ENCODE peak calls at places on chromosomes 7 and 10, in four cellular contexts. One of them, this sample, is unnamed.

GRCh38 chr7:106840342-106840741 is 24.7 kb upstream of the PIK3CG start:
- DNase-seq in HepG2: no peak
- DNase-seq in GM12878: no peak
- DNase-seq in SK-N-SH: no peak
- DNase-seq in this sample: no peak

GRCh38 chr10:114905450-114905849 is 32.5 kb upstream of the TRUB1 start:
- DNase-seq in SK-N-SH: no peak
- DNase-seq in HepG2: peak
- DNase-seq in GM12878: no peak
- DNase-seq in this sample: peak

GRCh38 chr10:90424730-90425129 is 433.1 kb downstream of the HTR7 start:
- DNase-seq in GM12878: no peak
- DNase-seq in HepG2: no peak
- DNase-seq in SK-N-SH: no peak
- DNase-seq in this sample: no peak

GRCh38 chr7:148255333-148255732 is 335.2 kb upstream of the C7orf33 start:
- DNase-seq in GM12878: no peak
- DNase-seq in HepG2: no peak
- DNase-seq in SK-N-SH: no peak
- DNase-seq in this sample: no peak

GRCh38 chr10:104906112-104906511 is 265.0 kb downstream of the SORCS3 start:
- DNase-seq in SK-N-SH: no peak
- DNase-seq in GM12878: no peak
- DNase-seq in HepG2: no peak
- DNase-seq in this sample: peak

GRCh38 chr10:117461766-117462423 is 80.7 kb upstream of the EMX2 start:
- DNase-seq in HepG2: no peak
- DNase-seq in GM12878: no peak
- DNase-seq in SK-N-SH: no peak
- DNase-seq in this sample: peak

GRCh38 chr7:108016841-108017775 is 14.1 kb upstream of the LAMB1 start:
- DNase-seq in HepG2: peak
- DNase-seq in GM12878: no peak
- DNase-seq in SK-N-SH: peak
- DNase-seq in this sample: peak

GRCh38 chr7:50362712-50363282 is 58.3 kb downstream of the IKZF1 start:
- DNase-seq in GM12878: no peak
- DNase-seq in HepG2: no peak
- DNase-seq in SK-N-SH: no peak
- DNase-seq in this sample: no peak

GRCh38 chr7:29639887-29640600 is 76.4 kb downstream of the PRR15 start:
- DNase-seq in GM12878: no peak
- DNase-seq in SK-N-SH: no peak
- DNase-seq in HepG2: no peak
- DNase-seq in this sample: no peak

GRCh38 chr7:1520574-1521234 is 9.8 kb upstream of the MAFK start:
- DNase-seq in HepG2: peak
- DNase-seq in SK-N-SH: no peak
- DNase-seq in GM12878: no peak
- DNase-seq in this sample: peak

GRCh38 chr10:4939224-4940072 is 23.8 kb upstream of the AKR1C1 start:
- DNase-seq in HepG2: peak
- DNase-seq in SK-N-SH: no peak
- DNase-seq in GM12878: no peak
- DNase-seq in this sample: peak

GRCh38 chr10:44857363-44858016 is 53.6 kb upstream of the TMEM72 start:
- DNase-seq in HepG2: peak
- DNase-seq in GM12878: no peak
- DNase-seq in SK-N-SH: peak
- DNase-seq in this sample: peak

GRCh38 chr7:154953006-154953684 is 49.8 kb downstream of the PAXIP1 start:
- DNase-seq in HepG2: peak
- DNase-seq in GM12878: no peak
- DNase-seq in SK-N-SH: peak
- DNase-seq in this sample: peak

GRCh38 chr7:30247546-30248386 is 36.6 kb upstream of the ZNRF2 start:
- DNase-seq in HepG2: no peak
- DNase-seq in SK-N-SH: no peak
- DNase-seq in GM12878: no peak
- DNase-seq in this sample: no peak

GRCh38 chr7:142168746-142169145 is 57.2 kb downstream of the MGAM2 start:
- DNase-seq in SK-N-SH: no peak
- DNase-seq in GM12878: no peak
- DNase-seq in HepG2: no peak
- DNase-seq in this sample: no peak

GRCh38 chr7:368651-369475 is 78.9 kb downstream of the FOXL3 start:
- DNase-seq in HepG2: no peak
- DNase-seq in SK-N-SH: no peak
- DNase-seq in GM12878: no peak
- DNase-seq in this sample: no peak

GRCh38 chr7:21543528-21544302 is 876 bp downstream of the DNAH11 start:
- DNase-seq in HepG2: no peak
- DNase-seq in SK-N-SH: peak
- DNase-seq in GM12878: no peak
- DNase-seq in this sample: no peak

GRCh38 chr7:125780153-125780552 is 850.5 kb upstream of the POT1 start:
- DNase-seq in SK-N-SH: no peak
- DNase-seq in HepG2: no peak
- DNase-seq in GM12878: no peak
- DNase-seq in this sample: no peak

GRCh38 chr7:100065452-100066186 is 15.9 kb downstream of the ZNF3 start:
- DNase-seq in SK-N-SH: peak
- DNase-seq in HepG2: no peak
- DNase-seq in GM12878: no peak
- DNase-seq in this sample: no peak

GRCh38 chr10:11742779-11743298 is 657 bp downstream of the ECHDC3 start:
- DNase-seq in SK-N-SH: no peak
- DNase-seq in GM12878: no peak
- DNase-seq in HepG2: no peak
- DNase-seq in this sample: no peak

GRCh38 chr7:958221-959200 is 4.0 kb upstream of the ADAP1 start:
- DNase-seq in SK-N-SH: peak
- DNase-seq in HepG2: no peak
- DNase-seq in GM12878: no peak
- DNase-seq in this sample: no peak

GRCh38 chr7:117038408-117038807 is 85.1 kb downstream of the ST7 start:
- DNase-seq in SK-N-SH: no peak
- DNase-seq in HepG2: no peak
- DNase-seq in GM12878: no peak
- DNase-seq in this sample: no peak
- TF ChIP-seq PBX3 in SK-N-SH: no peak
- TF ChIP-seq PBX3 in HepG2: no peak
- TF ChIP-seq PBX3 in GM12878: no peak
- TF ChIP-seq PBX3 in this sample: no peak

DNA sequence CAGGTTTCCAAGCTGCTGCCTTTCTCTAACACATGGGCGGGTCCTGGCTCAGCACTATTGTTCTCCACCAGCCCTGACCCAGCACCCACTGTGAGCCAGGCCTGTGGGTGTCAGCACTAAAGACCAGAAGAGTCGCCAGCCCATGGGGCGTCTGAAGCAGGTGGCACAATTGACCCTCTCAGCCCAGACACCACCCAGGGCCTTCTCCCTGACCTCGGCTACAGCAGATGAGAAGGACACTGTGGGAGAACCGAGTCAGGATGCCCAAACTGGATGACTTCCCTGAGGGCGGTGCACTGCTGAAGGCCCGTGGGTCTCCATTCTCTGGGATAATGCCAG is 97.0 kb downstream of the MKI67 start:
- DNase-seq in SK-N-SH: no peak
- DNase-seq in HepG2: no peak
- DNase-seq in GM12878: no peak
- DNase-seq in this sample: no peak
- TF ChIP-seq CHD2 in SK-N-SH: no peak
- TF ChIP-seq CHD2 in HepG2: no peak
- TF ChIP-seq CHD2 in GM12878: no peak
- TF ChIP-seq CHD2 in this sample: no peak

GRCh38 chr7:43625453-43625852 is 42.5 kb downstream of the STK17A start:
- DNase-seq in GM12878: no peak
- DNase-seq in HepG2: no peak
- DNase-seq in SK-N-SH: no peak
- DNase-seq in this sample: no peak
- TF ChIP-seq PBX3 in GM12878: no peak
- TF ChIP-seq PBX3 in HepG2: no peak
- TF ChIP-seq PBX3 in SK-N-SH: no peak
- TF ChIP-seq PBX3 in this sample: no peak

GRCh38 chr10:91632671-91633550 is at the start of gene PPP1R3C:
- DNase-seq in GM12878: no peak
- DNase-seq in SK-N-SH: peak
- DNase-seq in HepG2: peak
- DNase-seq in this sample: peak

GRCh38 chr10:91634246-91634645 is 1.4 kb upstream of the PPP1R3C start:
- DNase-seq in GM12878: no peak
- DNase-seq in HepG2: no peak
- DNase-seq in SK-N-SH: no peak
- DNase-seq in this sample: no peak

GRCh38 chr10:91636892-91637291 is 4.0 kb upstream of the PPP1R3C start:
- DNase-seq in SK-N-SH: no peak
- DNase-seq in GM12878: no peak
- DNase-seq in HepG2: no peak
- DNase-seq in this sample: no peak

GRCh38 chr10:91634898-91635297 is 2.0 kb upstream of the PPP1R3C start:
- DNase-seq in SK-N-SH: no peak
- DNase-seq in HepG2: no peak
- DNase-seq in GM12878: no peak
- DNase-seq in this sample: no peak

GRCh38 chr10:91635401-91636400 is 2.8 kb upstream of the PPP1R3C start:
- DNase-seq in HepG2: peak
- DNase-seq in SK-N-SH: peak
- DNase-seq in GM12878: no peak
- DNase-seq in this sample: peak
- TF ChIP-seq CHD2 in HepG2: no peak
- TF ChIP-seq CHD2 in SK-N-SH: no peak
- TF ChIP-seq CHD2 in GM12878: no peak
- TF ChIP-seq CHD2 in this sample: no peak

GRCh38 chr7:87567052-87567451 is 33.6 kb downstream of the ABCB1 start:
- DNase-seq in GM12878: no peak
- DNase-seq in SK-N-SH: no peak
- DNase-seq in HepG2: no peak
- DNase-seq in this sample: no peak

GRCh38 chr7:87561702-87562101 is 39.0 kb downstream of the ABCB1 start:
- DNase-seq in HepG2: no peak
- DNase-seq in SK-N-SH: no peak
- DNase-seq in GM12878: no peak
- DNase-seq in this sample: no peak

GRCh38 chr7:87564290-87564963 is 36.3 kb downstream of the ABCB1 start:
- DNase-seq in SK-N-SH: peak
- DNase-seq in HepG2: peak
- DNase-seq in GM12878: no peak
- DNase-seq in this sample: peak

GRCh38 chr7:87566311-87566710 is 34.4 kb downstream of the ABCB1 start:
- DNase-seq in SK-N-SH: no peak
- DNase-seq in HepG2: no peak
- DNase-seq in GM12878: no peak
- DNase-seq in this sample: no peak

DNA sequence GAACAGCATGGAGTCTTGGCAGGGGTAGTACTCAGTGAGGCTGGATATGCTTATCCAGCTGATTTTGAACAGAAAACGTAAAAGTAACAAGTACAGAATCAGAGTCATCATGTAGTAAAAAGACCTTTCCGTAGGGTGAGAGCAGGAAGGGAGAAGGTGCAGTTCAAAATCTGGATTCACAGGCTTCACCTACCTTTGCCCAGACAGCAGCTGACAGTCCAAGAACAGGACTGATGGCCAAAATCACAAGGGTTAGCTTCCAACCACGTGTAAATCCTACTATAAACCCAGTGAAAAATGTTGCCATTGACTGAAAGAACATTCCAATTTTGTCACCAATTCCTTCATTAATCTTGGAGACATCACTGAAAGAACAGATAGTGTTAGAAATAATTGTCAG is 34.8 kb downstream of the ABCB1 start:
- DNase-seq in SK-N-SH: no peak
- DNase-seq in GM12878: no peak
- DNase-seq in HepG2: no peak
- DNase-seq in this sample: no peak
- TF ChIP-seq PBX3 in SK-N-SH: no peak
- TF ChIP-seq PBX3 in GM12878: no peak
- TF ChIP-seq PBX3 in HepG2: no peak
- TF ChIP-seq PBX3 in this sample: no peak

GRCh38 chr7:48035301-48035966 is at the start of gene C7orf57:
- DNase-seq in HepG2: peak
- DNase-seq in GM12878: no peak
- DNase-seq in SK-N-SH: peak
- DNase-seq in this sample: peak
- TF ChIP-seq CHD2 in HepG2: no peak
- TF ChIP-seq CHD2 in GM12878: no peak
- TF ChIP-seq CHD2 in SK-N-SH: peak
- TF ChIP-seq CHD2 in this sample: no peak

DNA sequence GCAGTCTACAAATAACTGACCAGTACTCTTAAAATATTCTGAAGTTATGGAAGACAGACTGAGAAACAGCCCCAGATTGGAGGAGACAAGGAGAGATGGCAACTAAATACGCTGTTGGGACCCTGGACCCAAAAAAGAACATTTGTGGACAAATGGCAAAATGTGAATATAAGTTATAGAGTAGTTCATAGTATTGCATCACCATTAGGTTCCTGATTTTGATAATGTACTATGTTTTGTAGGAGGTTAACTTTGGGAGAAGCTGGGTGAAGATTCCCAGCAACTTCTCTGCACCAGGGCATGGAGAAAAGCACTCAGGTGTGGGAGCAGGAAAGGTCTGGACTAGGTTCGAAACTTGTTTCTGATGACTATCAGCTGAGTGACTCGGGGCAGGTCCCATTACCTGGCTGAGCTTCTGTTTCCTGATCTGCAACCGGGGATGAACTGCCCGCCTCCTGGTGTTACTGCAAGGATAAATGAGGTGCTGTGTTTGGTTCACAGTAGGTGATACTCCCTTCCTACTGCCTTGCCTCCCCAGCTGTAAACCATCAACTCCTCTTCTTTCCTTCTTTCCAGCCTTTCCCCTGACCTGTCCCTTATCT is 48.2 kb downstream of the EEPD1 start:
- DNase-seq in GM12878: no peak
- DNase-seq in SK-N-SH: no peak
- DNase-seq in HepG2: no peak
- DNase-seq in this sample: no peak
- TF ChIP-seq PBX3 in GM12878: no peak
- TF ChIP-seq PBX3 in SK-N-SH: no peak
- TF ChIP-seq PBX3 in HepG2: no peak
- TF ChIP-seq PBX3 in this sample: no peak

GRCh38 chr10:79053481-79054202 is 15.1 kb upstream of the ZMIZ1 start:
- DNase-seq in SK-N-SH: no peak
- DNase-seq in GM12878: no peak
- DNase-seq in HepG2: no peak
- DNase-seq in this sample: no peak
- TF ChIP-seq CHD2 in SK-N-SH: no peak
- TF ChIP-seq CHD2 in GM12878: no peak
- TF ChIP-seq CHD2 in HepG2: no peak
- TF ChIP-seq CHD2 in this sample: no peak

This sample was measured in A549.